ENCODE peak calls at places on chromosomes 2 and 18, in ten cellular contexts. H is kidney epithelial cell, R is lung, Q is fibroblast of pulmonary artery, T is foreskin fibroblast, O is AG04449, A is cardiac fibroblast, P is AG04450, X is HepG2, D is mucosa of descending colon. C is an unnamed sample.
A peak's percentile ranks its signal among the peaks of the same experiment; 100 is the strongest.

GRCh38 chr2:84846732-84847131 is 34.2 kb downstream of the TRABD2A start:
- DNase-seq in O (no peak), R (no peak), A (peak; percentile 10), X (no peak), T (no peak), D (peak; percentile 49), Q (no peak), P (no peak), H (no peak), C (no peak)

GRCh38 chr2:164657129-164657528 is 35.8 kb upstream of the GRB14 start:
- DNase-seq in Q (peak; percentile 62), T (peak; percentile 56), O (peak; percentile 77), X (no peak), P (peak; percentile 13), R (no peak), H (peak; percentile 74), A (peak; percentile 90), D (no peak), C (peak; percentile 41)

GRCh38 chr18:32777049-32777448 is 4.2 kb upstream of the KLHL14 start:
- DNase-seq in R (no peak), T (no peak), O (no peak), A (peak; percentile 8), X (peak; percentile 46), Q (no peak), D (no peak), P (no peak), H (no peak), C (no peak)

GRCh38 chr2:100214265-100214961 is 72.0 kb upstream of the AFF3 start:
- DNase-seq in X (peak; percentile 66), D (peak; percentile 20), O (no peak), P (no peak), H (no peak), R (no peak), T (no peak), A (no peak), Q (no peak), C (no peak)

GRCh38 chr2:213251618-213252017 is 32.6 kb upstream of the SPAG16 start:
- DNase-seq in X (peak; percentile 72), R (no peak), D (no peak), T (peak; percentile 39), H (peak; percentile 18), Q (peak; percentile 91), O (peak; percentile 17), A (peak; percentile 90), P (peak; percentile 65), C (peak; percentile 19)

GRCh38 chr2:241775223-241776177 is 1.1 kb upstream of the GAL3ST2 start:
- DNase-seq in H (no peak), R (peak; percentile 26), T (no peak), X (peak; percentile 59), P (no peak), Q (no peak), O (no peak), A (no peak), D (peak; percentile 52), C (no peak)

GRCh38 chr2:200702646-200703118 is 109.0 kb upstream of the BZW1 start:
- DNase-seq in A (no peak), X (peak; percentile 80), R (no peak), O (no peak), H (no peak), T (no peak), Q (no peak), D (no peak), P (no peak), C (no peak)

GRCh38 chr2:95569170-95569569 is 22.6 kb upstream of the TRIM43 start:
- DNase-seq in X (no peak), R (no peak), O (no peak), Q (no peak), T (no peak), P (no peak), H (no peak), D (no peak), A (no peak), C (no peak)

GRCh38 chr2:223734346-223734745 is 103.0 kb downstream of the AP1S3 start:
- DNase-seq in H (no peak), A (peak; percentile 63), P (no peak), Q (peak; percentile 65), D (no peak), R (no peak), X (no peak), T (no peak), O (no peak), C (no peak)

GRCh38 chr2:240142859-240143258 is 2.4 kb upstream of the OTOS start:
- DNase-seq in P (no peak), O (no peak), H (no peak), T (no peak), Q (no peak), R (no peak), A (no peak), D (no peak), X (no peak), C (no peak)

GRCh38 chr2:9152975-9153402 is 53.6 kb upstream of the ASAP2 start:
- DNase-seq in R (no peak), P (no peak), A (no peak), T (peak; percentile 44), Q (peak; percentile 39), D (no peak), O (no peak), X (no peak), H (no peak), C (no peak)

GRCh38 chr18:33755918-33756590 is 178.0 kb downstream of the ASXL3 start:
- DNase-seq in X (no peak), Q (peak; percentile 27), R (peak; percentile 35), A (peak; percentile 83), D (peak; percentile 36), P (peak; percentile 69), T (peak; percentile 83), H (peak; percentile 42), O (peak; percentile 9), C (peak; percentile 47)

GRCh38 chr2:173869830-173870229 is 95.3 kb downstream of the SP3 start:
- DNase-seq in A (no peak), R (no peak), H (no peak), X (no peak), T (no peak), P (no peak), O (no peak), D (no peak), Q (no peak), C (no peak)

DNA sequence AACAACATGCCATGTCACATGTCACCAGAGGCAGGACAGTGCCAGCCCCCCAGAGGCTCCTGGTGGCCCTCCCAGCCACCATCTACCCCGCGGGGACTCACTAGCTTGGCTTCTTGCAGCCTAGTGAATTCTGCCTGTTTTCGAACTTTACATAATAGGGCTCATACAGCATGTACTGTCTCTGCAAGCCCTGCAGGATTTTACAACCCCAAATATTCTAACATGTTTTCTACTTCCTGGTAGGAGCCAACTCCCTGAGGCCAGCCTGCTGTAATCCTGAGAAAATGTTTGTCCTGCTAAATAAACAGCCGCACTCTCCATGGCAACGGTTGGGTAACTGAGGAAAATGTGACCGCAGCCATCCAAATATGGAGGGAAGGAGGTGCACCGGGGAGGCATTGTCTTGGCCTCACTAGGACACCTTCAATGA is 2.7 kb downstream of the PER2 start:
- DNase-seq in P (peak; percentile 85), D (peak; percentile 91), A (peak; percentile 98), R (peak; percentile 88), X (peak; percentile 99), T (peak; percentile 86), Q (peak; percentile 93), O (peak; percentile 44), H (peak; percentile 94), C (peak; percentile 99)
- H3K4me3 ChIP-seq in P (peak overlapping the region; percentile 34), D (no peak overlapping the region), A (no peak overlapping the region), R (no peak overlapping the region), X (peak overlapping the region; percentile 75), T (peak overlapping the region; percentile 6), Q (no peak overlapping the region), O (no peak overlapping the region), H (no peak overlapping the region), C (no peak overlapping the region)

GRCh38 chr18:59993560-59993959 is 93.8 kb downstream of the PMAIP1 start:
- DNase-seq in A (no peak), D (no peak), O (no peak), Q (no peak), R (no peak), P (no peak), T (no peak), H (no peak), X (no peak), C (no peak)

GRCh38 chr18:59994357-59994756 is 94.6 kb downstream of the PMAIP1 start:
- DNase-seq in Q (peak; percentile 18), T (no peak), R (no peak), H (no peak), X (no peak), P (no peak), A (peak; percentile 22), D (no peak), O (no peak), C (no peak)

GRCh38 chr18:59996370-59996966 is 96.7 kb downstream of the PMAIP1 start:
- DNase-seq in D (peak; percentile 61), Q (peak; percentile 68), O (no peak), A (peak; percentile 75), R (peak; percentile 39), H (no peak), T (peak; percentile 26), X (peak; percentile 15), P (peak; percentile 23), C (no peak)
- TF ChIP-seq CTCF in D (no peak), Q (peak; percentile 83), O (peak; percentile 78), A (peak; percentile 80), R (peak; percentile 13), H (peak; percentile 81), T (peak; percentile 81), X (peak; percentile 52), P (peak; percentile 91), C (peak; percentile 85)

GRCh38 chr2:118186858-118187254 is 98.6 kb downstream of the INSIG2 start:
- DNase-seq in R (no peak), Q (no peak), D (no peak), X (no peak), A (no peak), P (no peak), O (no peak), H (no peak), T (no peak), C (no peak)
- H3K4me3 ChIP-seq in R (no peak overlapping the region), Q (peak overlapping the region; percentile 71), D (no peak overlapping the region), X (no peak overlapping the region), A (peak overlapping the region; percentile 60), P (peak overlapping the region; percentile 72), O (peak overlapping the region; percentile 64), H (no peak overlapping the region), T (peak overlapping the region; percentile 60), C (peak overlapping the region; percentile 53)

GRCh38 chr2:120109186-120110061 is 96.5 kb downstream of the EPB41L5 start:
- DNase-seq in Q (peak; percentile 72), O (no peak), X (peak; percentile 55), H (no peak), P (no peak), R (no peak), T (peak; percentile 34), A (peak; percentile 73), D (no peak), C (no peak)
- TF ChIP-seq CTCF in Q (peak; percentile 45), O (peak; percentile 24), X (peak; percentile 73), H (no peak), P (peak; percentile 38), R (peak; percentile 23), T (no peak), A (peak; percentile 50), D (no peak), C (no peak)

GRCh38 chr2:147469471-147469870 is 375.4 kb upstream of the ACVR2A start:
- DNase-seq in Q (no peak), O (no peak), D (no peak), X (no peak), A (no peak), T (no peak), P (no peak), H (no peak), R (no peak), C (no peak)
- H3K4me3 ChIP-seq in Q (no peak overlapping the region), O (no peak overlapping the region), D (no peak overlapping the region), X (no peak overlapping the region), A (no peak overlapping the region), T (no peak overlapping the region), P (no peak overlapping the region), H (no peak overlapping the region), R (no peak overlapping the region), C (no peak overlapping the region)